ENCODE peak calls at places on chromosomes 6 and 20, in seven cellular contexts. G, F, O, X, U, K and E are unnamed samples.

GRCh38 chr20:63178889-63179751 is 36.8 kb downstream of the YTHDF1 start:
- DNase-seq in G (peak; percentile 95), F (peak; percentile 29), O (peak; percentile 46), X (no peak), U (no peak), K (peak; percentile 74), E (peak; percentile 65)

GRCh38 chr20:59220161-59220560 is 56.5 kb downstream of the ZNF831 start:
- DNase-seq in G (no peak), F (no peak), O (no peak), X (no peak), U (no peak), K (no peak), E (no peak)

GRCh38 chr6:40256831-40257230 is 322.6 kb upstream of the MOCS1 start:
- DNase-seq in G (no peak), F (no peak), O (no peak), X (no peak), U (no peak), K (no peak), E (no peak)

GRCh38 chr20:8127553-8128255 is 4.4 kb upstream of the PLCB1 start:
- DNase-seq in G (no peak), F (no peak), O (no peak), X (peak; percentile 39), U (no peak), K (no peak), E (no peak)

GRCh38 chr6:84762941-84763396 is 1.4 kb downstream of the TBX18 start:
- DNase-seq in G (peak; percentile 42), F (peak; percentile 37), O (no peak), X (no peak), U (no peak), K (no peak), E (peak; percentile 26)

GRCh38 chr6:116393430-116393829 is 22.7 kb downstream of the DSE start:
- DNase-seq in G (no peak), F (no peak), O (no peak), X (no peak), U (no peak), K (no peak), E (no peak)

GRCh38 chr6:151675746-151676459 is 131.6 kb upstream of the ESR1 start:
- DNase-seq in G (peak; percentile 53), F (no peak), O (peak; percentile 69), X (peak; percentile 4), U (peak; percentile 64), K (peak; percentile 38), E (peak; percentile 71)

GRCh38 chr20:20083796-20084195 is 31.5 kb downstream of the CFAP61 start:
- DNase-seq in G (no peak), F (no peak), O (peak; percentile 54), X (peak; percentile 20), U (no peak), K (no peak), E (peak; percentile 41)

GRCh38 chr20:10131612-10132345 is 86.9 kb upstream of the SNAP25 start:
- DNase-seq in G (no peak), F (peak; percentile 14), O (peak; percentile 9), X (peak; percentile 83), U (no peak), K (no peak), E (no peak)

GRCh38 chr6:17224056-17224455 is 57.1 kb upstream of the RBM24 start:
- DNase-seq in G (no peak), F (no peak), O (no peak), X (no peak), U (no peak), K (no peak), E (no peak)

GRCh38 chr6:44048277-44048676 is 79.0 kb downstream of the MRPL14 start:
- DNase-seq in G (no peak), F (no peak), O (no peak), X (no peak), U (no peak), K (no peak), E (no peak)

GRCh38 chr20:37137547-37137946 is 41.6 kb upstream of the RPN2 start:
- DNase-seq in G (no peak), F (no peak), O (no peak), X (no peak), U (no peak), K (no peak), E (no peak)

GRCh38 chr20:58246346-58246745 is 17.9 kb upstream of the ANKRD60 start:
- DNase-seq in G (peak; percentile 27), F (no peak), O (peak; percentile 43), X (peak; percentile 17), U (no peak), K (no peak), E (no peak)

GRCh38 chr6:81694855-81695254 is 57.6 kb downstream of the TENT5A start:
- DNase-seq in G (no peak), F (no peak), O (no peak), X (no peak), U (no peak), K (no peak), E (no peak)

GRCh38 chr6:165817771-165818170 is 154.7 kb upstream of the PDE10A start:
- DNase-seq in G (no peak), F (no peak), O (no peak), X (no peak), U (no peak), K (no peak), E (no peak)

GRCh38 chr20:44182135-44182765 is 4.7 kb downstream of the JPH2 start:
- DNase-seq in G (no peak), F (no peak), O (peak; percentile 43), X (no peak), U (no peak), K (no peak), E (no peak)

DNA sequence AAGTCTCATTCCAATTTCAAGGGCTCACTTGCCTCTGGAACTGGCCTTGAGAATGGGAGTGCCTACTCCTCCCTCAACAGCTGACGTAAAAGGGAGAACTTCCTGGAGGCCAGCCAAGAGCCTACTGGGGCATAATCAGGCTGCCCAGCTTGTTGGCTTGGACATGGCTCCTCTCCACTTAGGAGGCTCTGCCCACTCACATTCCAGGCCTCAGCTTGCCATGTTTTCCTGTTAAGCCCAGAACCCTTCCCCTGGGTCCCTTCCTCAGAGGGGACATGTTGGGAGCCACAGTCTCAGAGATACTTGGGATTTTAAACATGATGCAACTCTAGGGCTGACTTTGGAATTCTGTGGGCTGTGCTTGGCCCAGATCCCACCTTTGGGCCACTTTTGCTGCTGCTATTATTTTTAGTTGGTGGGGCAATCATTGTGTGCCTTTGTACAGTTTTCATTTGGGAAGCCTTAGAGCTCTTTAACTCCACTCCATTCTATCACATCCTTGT is 31.5 kb upstream of the ADTRP start:
- DNase-seq in G (no peak), F (peak; percentile 64), O (peak; percentile 57), X (peak; percentile 82), U (peak; percentile 93), K (no peak), E (peak; percentile 74)
- H3K27ac ChIP-seq in G (no peak overlapping the region), F (no peak overlapping the region), O (no peak overlapping the region), X (no peak overlapping the region), U (peak overlapping the region; percentile 79), K (no peak overlapping the region), E (peak overlapping the region; percentile 89)

DNA sequence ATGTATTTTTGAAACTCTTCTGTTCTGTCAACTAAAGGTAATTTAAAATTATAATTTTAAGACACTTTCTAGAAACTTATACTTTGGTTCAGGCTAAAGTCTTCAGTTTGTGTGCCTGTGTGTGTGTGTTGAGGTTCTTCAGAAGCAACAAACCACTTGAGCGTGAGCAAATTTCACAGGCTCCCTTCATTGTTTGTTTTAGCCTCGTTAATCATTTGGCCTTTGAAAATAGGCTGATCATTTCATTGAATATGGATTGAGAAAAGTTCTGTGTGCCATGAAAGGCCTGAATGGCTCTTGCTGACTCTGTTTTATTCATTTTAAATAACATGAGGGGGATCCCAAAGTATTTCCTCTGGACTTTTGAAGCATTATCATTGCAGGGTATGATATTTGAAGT is 420.1 kb downstream of the CDKAL1 start:
- DNase-seq in G (no peak), F (no peak), O (no peak), X (no peak), U (no peak), K (no peak), E (no peak)
- TF ChIP-seq CTCF in G (no peak), F (no peak), O (no peak), X (no peak), U (no peak), K (no peak), E (no peak)

GRCh38 chr6:149843051-149843633 is 21.0 kb downstream of the LRP11 start:
- DNase-seq in G (no peak), F (no peak), O (no peak), X (no peak), U (no peak), K (no peak), E (no peak)

GRCh38 chr6:149842331-149842730 is 21.8 kb downstream of the LRP11 start:
- DNase-seq in G (no peak), F (no peak), O (no peak), X (no peak), U (no peak), K (no peak), E (no peak)

GRCh38 chr6:149844480-149844879 is 19.7 kb downstream of the LRP11 start:
- DNase-seq in G (no peak), F (no peak), O (no peak), X (no peak), U (no peak), K (no peak), E (no peak)

GRCh38 chr6:149845549-149845948 is 18.6 kb downstream of the LRP11 start:
- DNase-seq in G (no peak), F (no peak), O (no peak), X (no peak), U (no peak), K (no peak), E (no peak)

DNA sequence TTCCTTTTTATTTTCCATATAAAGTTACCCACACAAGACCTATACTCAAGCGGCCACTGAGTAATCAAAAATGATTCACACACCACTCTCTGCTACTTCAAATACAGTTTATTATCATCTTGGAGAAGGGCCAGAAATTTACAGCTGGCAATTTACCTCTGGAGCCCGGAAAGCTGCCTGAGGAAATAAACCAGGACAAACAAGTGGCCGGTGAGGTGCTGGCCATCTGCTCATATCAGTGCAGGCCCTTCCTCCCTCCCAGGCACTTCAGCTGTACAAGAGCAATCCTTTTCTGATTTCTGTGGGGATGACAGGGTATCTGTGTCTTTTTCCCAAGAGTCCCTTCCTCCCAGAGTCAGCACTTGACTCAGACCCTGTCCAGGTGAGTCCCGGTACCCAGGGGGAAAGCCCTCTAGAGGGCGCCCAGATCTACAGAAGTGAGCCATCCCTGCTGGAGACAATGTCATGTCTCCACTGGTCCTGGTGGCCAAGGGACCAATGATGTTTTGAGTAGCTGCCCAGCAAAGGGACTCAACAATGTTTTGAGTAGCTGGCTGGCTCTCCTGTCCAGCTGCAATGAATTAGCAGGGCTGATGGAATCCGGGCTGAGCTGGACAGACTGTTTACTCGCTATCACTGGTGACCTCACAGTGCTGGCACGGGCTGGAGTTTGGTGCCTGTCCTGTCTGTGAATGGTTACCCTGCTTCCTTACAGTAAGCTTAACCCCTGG is 23.6 kb downstream of the LRP11 start:
- DNase-seq in G (peak; percentile 77), F (peak; percentile 80), O (peak; percentile 16), X (peak; percentile 84), U (peak; percentile 75), K (peak; percentile 41), E (peak; percentile 92)
- H3K27ac ChIP-seq in G (no peak overlapping the region), F (peak overlapping the region; percentile 12), O (no peak overlapping the region), X (peak overlapping the region; percentile 70), U (peak overlapping the region; percentile 45), K (no peak overlapping the region), E (peak overlapping the region; percentile 50)

DNA sequence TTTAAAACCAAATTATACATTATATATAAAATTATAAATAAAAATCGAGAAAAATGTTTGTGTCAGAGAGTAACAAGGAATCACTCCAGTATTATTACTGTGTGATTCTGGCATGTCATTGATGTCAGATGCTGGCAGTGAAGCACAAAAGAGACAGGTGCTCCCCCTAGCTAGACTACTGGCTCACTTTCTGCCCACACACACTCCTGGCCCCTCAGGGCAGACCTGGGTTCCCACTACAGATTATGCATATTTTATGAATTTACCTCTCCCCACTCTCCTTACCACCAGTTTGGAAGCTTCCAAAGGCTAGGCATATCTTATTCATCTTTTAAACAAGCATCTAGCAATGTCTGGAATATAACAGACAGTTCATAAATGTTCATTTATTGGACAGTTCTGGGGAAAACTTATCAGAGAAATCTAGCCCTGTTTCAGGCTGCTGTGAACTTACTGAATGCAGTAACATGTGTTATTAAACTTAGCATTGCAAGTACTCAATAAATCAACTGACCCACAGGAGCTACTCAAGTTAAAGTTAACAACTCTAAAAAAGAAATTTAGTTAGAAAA is 12.8 kb downstream of the SNX3 start:
- DNase-seq in G (no peak), F (no peak), O (no peak), X (no peak), U (no peak), K (no peak), E (no peak)
- TF ChIP-seq CTCF in G (peak; percentile 25), F (no peak), O (no peak), X (no peak), U (no peak), K (no peak), E (no peak)